ENCODE peak calls at places on chromosomes 4 and X, in seven cellular contexts. D is hepatocyte, R is brain microvascular endothelial cell, T is SK-N-SH, N is tibial artery, B is fibroblast of lung, W is heart right ventricle. O is an unnamed sample. For H3K27me3, the result is how much of the 10 kb centered on the place peaks cover.

GRCh38 chr4:3661989-3662388 is 104.2 kb upstream of the ADRA2C start:
- DNase-seq in B (no peak), T (no peak), D (no peak), R (no peak), N (no peak), W (no peak), O (no peak)

GRCh38 chr4:68872442-68873217 is 56.8 kb downstream of the UGT2B10 start:
- DNase-seq in R (no peak), T (no peak), B (no peak), D (peak), N (no peak), W (no peak), O (no peak)

GRCh38 chr4:107317596-107317995 is 281.5 kb upstream of the DKK2 start:
- DNase-seq in R (no peak), B (no peak), D (no peak), N (no peak), W (no peak), T (no peak), O (no peak)

GRCh38 chr4:139243448-139244365 is 36.3 kb downstream of the MGARP start:
- DNase-seq in D (peak), B (peak), R (peak), W (no peak), T (no peak), N (peak), O (peak)

GRCh38 chrX:43589735-43590515 is 66.2 kb upstream of the MAOA start:
- DNase-seq in R (no peak), N (no peak), T (no peak), B (peak), W (no peak), D (peak), O (no peak)

GRCh38 chr4:6574747-6575502 is at the start of gene MAN2B2:
- DNase-seq in B (peak), W (peak), R (peak), D (peak), N (peak), T (peak), O (peak)

GRCh38 chr4:3367866-3368265 is 73.9 kb upstream of the HGFAC start:
- DNase-seq in R (no peak), W (no peak), N (no peak), D (no peak), T (no peak), B (no peak), O (no peak)

GRCh38 chr4:44493924-44494323 is 45.3 kb upstream of the KCTD8 start:
- DNase-seq in T (peak), W (no peak), D (peak), B (no peak), N (no peak), R (peak), O (no peak)

GRCh38 chr4:11623726-11624037 is 195.0 kb upstream of the HS3ST1 start:
- DNase-seq in N (no peak), W (peak), B (peak), T (no peak), R (no peak), D (peak), O (no peak)

GRCh38 chrX:132940727-132941162 is 17.7 kb downstream of the HS6ST2 start:
- DNase-seq in N (no peak), R (no peak), W (no peak), B (no peak), T (peak), D (no peak), O (no peak)

GRCh38 chrX:67714004-67714403 is 170.2 kb downstream of the AR start:
- DNase-seq in T (no peak), N (no peak), R (no peak), B (no peak), W (no peak), D (no peak), O (no peak)

GRCh38 chrX:10833299-10834169 is 213.1 kb upstream of the MID1 start:
- DNase-seq in N (peak), B (no peak), T (no peak), D (peak), W (peak), R (no peak), O (no peak)

GRCh38 chrX:9902651-9903050 is 64.5 kb upstream of the CLDN34 start:
- DNase-seq in T (no peak), R (no peak), W (no peak), D (no peak), B (no peak), N (no peak), O (no peak)

GRCh38 chr4:33255094-33255493 is 2534.9 kb downstream of the PCDH7 start:
- DNase-seq in B (no peak), N (no peak), W (no peak), T (no peak), D (no peak), R (no peak), O (no peak)

GRCh38 chr4:149914521-149915115 is 99.0 kb upstream of the IQCM start:
- DNase-seq in R (peak), N (no peak), D (peak), T (peak), B (peak), W (peak), O (no peak)

DNA sequence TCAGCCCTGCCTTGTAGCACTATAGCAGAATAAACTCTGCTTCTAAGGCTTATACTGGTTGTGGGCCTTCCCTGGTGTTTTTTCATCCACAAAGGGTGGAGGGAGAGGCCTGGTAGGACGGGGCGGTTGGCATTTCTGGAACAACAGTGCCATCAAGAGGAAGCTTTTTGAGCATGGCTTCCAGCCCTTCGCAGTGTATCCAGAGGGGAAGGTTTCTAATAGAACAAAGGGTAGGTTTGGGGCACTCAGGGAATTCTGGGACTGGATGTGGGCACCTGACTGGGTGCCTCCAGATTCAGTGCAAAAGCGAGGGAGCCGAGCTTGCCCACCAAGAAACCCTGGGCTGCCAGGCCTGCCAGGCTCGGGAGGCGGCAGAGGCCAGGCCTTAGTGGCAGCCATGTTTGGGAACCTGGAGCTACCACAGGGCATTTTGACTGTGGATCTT is 229.6 kb upstream of the AGTR2 start:
- DNase-seq in T (peak), D (no peak), W (peak), R (peak), B (peak), N (peak), O (no peak)
- TF ChIP-seq CTCF in T (peak), D (peak), W (peak), R (peak), B (no peak), N (no peak), O (no peak)

GRCh38 chr4:110249687-110250387 is 51.4 kb upstream of the ELOVL6 start:
- DNase-seq in T (no peak), B (no peak), R (no peak), W (no peak), D (no peak), N (no peak), O (no peak)
- H3K4me3 ChIP-seq in T (no peak), B (no peak), R (no peak), W (no peak), D (no peak), N (no peak), O (no peak)

GRCh38 chr4:100059467-100059866 is 109.4 kb upstream of the H2AZ1 start:
- DNase-seq in N (no peak), T (no peak), D (no peak), B (no peak), R (no peak), W (no peak), O (no peak)

GRCh38 chr4:100061835-100062234 is 111.8 kb upstream of the H2AZ1 start:
- DNase-seq in B (no peak), R (no peak), W (no peak), N (no peak), T (no peak), D (no peak), O (no peak)

GRCh38 chr4:100063355-100063754 is 113.3 kb upstream of the H2AZ1 start:
- DNase-seq in D (no peak), R (no peak), W (no peak), N (no peak), B (peak), T (peak), O (no peak)

GRCh38 chr4:100060765-100061416 is 110.8 kb upstream of the H2AZ1 start:
- DNase-seq in W (no peak), B (no peak), R (no peak), D (no peak), T (no peak), N (no peak), O (no peak)

GRCh38 chr4:100062921-100063320 is 112.8 kb upstream of the H2AZ1 start:
- DNase-seq in T (no peak), D (no peak), N (no peak), B (no peak), W (no peak), R (peak), O (no peak)
- H3K27me3 ChIP-seq in T (under half), D (under half), N (under half), B (under half), W (under half), R (under half), O (under half)

GRCh38 chrX:48539345-48540014 is at the start of gene TBC1D25:
- DNase-seq in B (peak), N (peak), W (peak), R (peak), T (peak), D (peak), O (peak)
- TF ChIP-seq CTCF in B (peak), N (peak), W (peak), R (peak), T (peak), D (peak), O (peak)

GRCh38 chr4:10172278-10173038 is 55.9 kb upstream of the WDR1 start:
- DNase-seq in R (no peak), D (no peak), W (no peak), T (no peak), B (no peak), N (no peak), O (no peak)
- H3K4me3 ChIP-seq in R (no peak), D (no peak), W (no peak), T (no peak), B (no peak), N (no peak), O (no peak)

DNA sequence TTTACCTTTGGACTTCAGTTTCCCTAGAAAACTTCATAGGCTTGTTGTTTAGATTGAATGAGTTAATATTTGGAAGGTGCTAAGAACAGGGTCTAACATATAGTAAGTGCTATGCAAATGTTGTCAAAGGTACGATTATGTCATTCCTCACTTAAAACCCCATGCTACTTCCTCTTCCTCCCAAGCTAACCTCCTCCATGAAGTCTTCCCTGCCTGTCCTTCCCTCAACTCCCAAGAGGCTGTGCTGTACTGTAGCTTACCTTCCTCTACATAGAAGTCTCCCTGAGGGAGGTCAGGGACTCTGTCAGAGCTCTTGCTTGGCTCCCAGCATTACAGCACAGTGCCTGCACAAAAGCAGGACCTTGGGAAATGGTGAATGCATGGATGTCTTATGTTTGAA is 103.4 kb upstream of the PJA1 start:
- DNase-seq in W (no peak), B (no peak), R (no peak), T (no peak), D (no peak), N (no peak), O (no peak)
- H3K27me3 ChIP-seq in W (under half), B (under half), R (under half), T (under half), D (under half), N (under half), O (under half)

GRCh38 chrX:68807818-68808217 is 21.0 kb upstream of the EFNB1 start:
- DNase-seq in R (no peak), D (peak), N (no peak), W (no peak), T (no peak), B (no peak), O (no peak)

DNA sequence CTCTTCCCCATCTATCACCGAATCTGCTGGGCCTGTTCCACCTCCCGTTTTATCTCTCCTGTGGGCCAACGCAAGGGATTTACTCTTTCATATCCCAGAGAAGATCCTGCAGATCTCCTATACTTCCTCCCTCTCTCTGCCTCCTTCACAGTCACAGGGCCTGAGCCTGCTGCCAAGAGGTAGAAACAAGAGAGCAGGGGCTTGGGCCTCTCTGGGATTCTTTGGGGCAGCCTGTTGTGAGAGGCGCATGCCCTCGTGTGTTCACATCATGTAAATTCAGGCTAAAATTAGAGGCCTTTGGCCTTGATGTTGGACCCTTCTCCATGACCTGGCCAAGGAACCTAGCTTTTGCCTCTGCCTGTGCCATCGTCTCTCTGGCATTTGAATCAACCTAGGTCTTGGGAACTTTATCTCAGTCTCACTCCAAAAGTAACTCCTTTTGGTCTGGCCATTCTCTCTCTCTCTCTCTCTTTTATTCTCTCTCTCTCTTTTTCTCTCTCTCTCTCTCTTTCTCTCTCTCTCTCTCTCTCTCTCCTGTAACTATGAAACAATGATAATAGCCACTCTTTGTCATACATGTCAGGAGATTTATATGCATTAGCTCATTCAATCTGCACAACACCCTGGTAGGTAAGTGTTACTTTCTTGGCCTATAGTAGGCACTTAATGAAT is 20.0 kb upstream of the EFNB1 start:
- DNase-seq in D (no peak), B (no peak), N (no peak), W (peak), T (peak), R (no peak), O (no peak)
- TF ChIP-seq CTCF in D (peak), B (peak), N (no peak), W (peak), T (peak), R (peak), O (peak)

GRCh38 chr4:41057456-41057855 is 156.9 kb downstream of the APBB2 start:
- DNase-seq in B (no peak), R (peak), D (no peak), T (no peak), W (no peak), N (no peak), O (peak)
- H3K4me3 ChIP-seq in B (no peak), R (no peak), D (no peak), T (no peak), W (no peak), N (no peak), O (no peak)

GRCh38 chrX:101658661-101659477 is 781 bp downstream of the ARMCX2 start:
- DNase-seq in R (peak), N (peak), W (peak), D (peak), T (peak), B (peak), O (no peak)
- H3K27me3 ChIP-seq in R (under half), N (under half), W (under half), D (under half), T (under half), B (under half), O (under half)

O was measured in BJ.